ENCODE peak calls at places on chromosome 6, in five cellular contexts. M is activated CD4-positive, alpha-beta T cell treated with anti-CD3 and anti-CD28 coated beads for 1 hour; P is EL; T is WTC11; C is RWPE1. K is an unnamed sample.

GRCh38 chr6:68911334-68911733 is 276.3 kb downstream of the ADGRB3 start:
- DNase-seq in T (no peak), C (no peak), P (no peak), M (no peak), K (no peak)

GRCh38 chr6:140966676-140967075 is 1166.0 kb upstream of the GJE1 start:
- DNase-seq in P (no peak), T (no peak), C (no peak), M (no peak), K (no peak)

GRCh38 chr6:116108836-116109235 is 8.2 kb downstream of the NT5DC1 start:
- DNase-seq in M (no peak), C (no peak), P (no peak), T (no peak), K (no peak)

GRCh38 chr6:111417181-111417585 is 65.8 kb downstream of the REV3L start:
- DNase-seq in P (no peak), C (no peak), M (no peak), T (no peak), K (no peak)

GRCh38 chr6:12483712-12484111 is 193.6 kb downstream of the EDN1 start:
- DNase-seq in P (peak), M (no peak), T (no peak), C (peak), K (no peak)

GRCh38 chr6:815348-815738 is 122.4 kb upstream of the EXOC2 start:
- DNase-seq in M (no peak), T (peak), C (no peak), P (peak), K (no peak)

GRCh38 chr6:150177260-150178246 is 34.7 kb downstream of the PPP1R14C start:
- DNase-seq in M (no peak), T (no peak), P (no peak), C (no peak), K (peak)

GRCh38 chr6:125802943-125803377 is 12.2 kb downstream of the NCOA7 start:
- DNase-seq in T (no peak), C (no peak), P (peak), M (no peak), K (no peak)

GRCh38 chr6:157143171-157143884 is 180.0 kb downstream of the TMEM242 start:
- DNase-seq in C (no peak), M (no peak), P (peak), T (no peak), K (no peak)

GRCh38 chr6:108562503-108562993 is 1.8 kb downstream of the FOXO3 start:
- DNase-seq in P (peak), T (peak), M (no peak), C (peak), K (peak)

GRCh38 chr6:14131579-14131978 is 14.0 kb downstream of the CD83 start:
- DNase-seq in T (no peak), C (no peak), M (no peak), P (no peak), K (no peak)

GRCh38 chr6:161660666-161661571 is 387.1 kb upstream of the AGPAT4 start:
- DNase-seq in P (no peak), T (no peak), M (no peak), C (no peak), K (no peak)

GRCh38 chr6:85676086-85676729 is 33.5 kb upstream of the SYNCRIP start:
- DNase-seq in T (no peak), P (peak), M (no peak), C (no peak), K (no peak)

GRCh38 chr6:164150221-164150620 is 735.7 kb downstream of the QKI start:
- DNase-seq in M (no peak), P (no peak), C (no peak), T (no peak), K (no peak)

K was measured in SW480.